ENCODE peak calls at places on chromosomes 1 and 21, in four cellular contexts. One of them, this sample, is unnamed.

GRCh38 chr1:110155878-110156522 is 5.7 kb downstream of the SLC6A17 start:
- DNase-seq in K562: peak; percentile 75
- DNase-seq in fibroblast of lung: peak; percentile 56
- DNase-seq in aorta: peak; percentile 87
- DNase-seq in this sample: no peak

GRCh38 chr1:31064685-31065309 is 720 bp downstream of the PUM1 start:
- DNase-seq in K562: peak; percentile 75
- DNase-seq in fibroblast of lung: peak; percentile 44
- DNase-seq in aorta: peak; percentile 60
- DNase-seq in this sample: no peak

GRCh38 chr1:89842547-89843278 is 21.9 kb downstream of the LRRC8D start:
- DNase-seq in K562: no peak
- DNase-seq in fibroblast of lung: peak; percentile 63
- DNase-seq in aorta: no peak
- DNase-seq in this sample: no peak

GRCh38 chr1:40385437-40386310 is 12.1 kb downstream of the SMAP2 start:
- DNase-seq in K562: no peak
- DNase-seq in fibroblast of lung: no peak
- DNase-seq in aorta: no peak
- DNase-seq in this sample: no peak

GRCh38 chr1:182366596-182366995 is 25.0 kb downstream of the GLUL start:
- DNase-seq in K562: no peak
- DNase-seq in fibroblast of lung: no peak
- DNase-seq in aorta: no peak
- DNase-seq in this sample: no peak

GRCh38 chr1:109776206-109776835 is 12.6 kb upstream of the EPS8L3 start:
- DNase-seq in K562: no peak
- DNase-seq in fibroblast of lung: no peak
- DNase-seq in aorta: peak; percentile 64
- DNase-seq in this sample: no peak

GRCh38 chr1:177526201-177526600 is 355.4 kb downstream of the BRINP2 start:
- DNase-seq in K562: no peak
- DNase-seq in fibroblast of lung: no peak
- DNase-seq in aorta: no peak
- DNase-seq in this sample: no peak

GRCh38 chr21:42097860-42098259 is 26.7 kb downstream of the UMODL1 start:
- DNase-seq in K562: no peak
- DNase-seq in fibroblast of lung: peak; percentile 97
- DNase-seq in aorta: no peak
- DNase-seq in this sample: peak; percentile 94

GRCh38 chr1:207920481-207921050 is 9.6 kb upstream of the CD34 start:
- DNase-seq in K562: no peak
- DNase-seq in fibroblast of lung: no peak
- DNase-seq in aorta: no peak
- DNase-seq in this sample: no peak

GRCh38 chr1:234262007-234262753 is 111.1 kb upstream of the COA6 start:
- DNase-seq in K562: no peak
- DNase-seq in fibroblast of lung: no peak
- DNase-seq in aorta: no peak
- DNase-seq in this sample: no peak

GRCh38 chr21:35201288-35201687 is 152.2 kb upstream of the RUNX1 start:
- DNase-seq in K562: no peak
- DNase-seq in fibroblast of lung: no peak
- DNase-seq in aorta: no peak
- DNase-seq in this sample: no peak

GRCh38 chr1:56329970-56330369 is 249.4 kb downstream of the PLPP3 start:
- DNase-seq in K562: no peak
- DNase-seq in fibroblast of lung: peak; percentile 54
- DNase-seq in aorta: no peak
- DNase-seq in this sample: no peak

GRCh38 chr1:61266738-61267137 is 184.4 kb downstream of the NFIA start:
- DNase-seq in K562: no peak
- DNase-seq in fibroblast of lung: no peak
- DNase-seq in aorta: no peak
- DNase-seq in this sample: no peak

GRCh38 chr1:155123801-155124200 is 3.9 kb upstream of the EFNA1 start:
- DNase-seq in K562: no peak
- DNase-seq in fibroblast of lung: no peak
- DNase-seq in aorta: no peak
- DNase-seq in this sample: no peak

GRCh38 chr21:37862536-37862935 is 53.7 kb downstream of the KCNJ6 start:
- DNase-seq in K562: no peak
- DNase-seq in fibroblast of lung: peak; percentile 54
- DNase-seq in aorta: no peak
- DNase-seq in this sample: no peak

GRCh38 chr1:6630027-6630426 is 5.4 kb downstream of the THAP3 start:
- DNase-seq in K562: no peak
- DNase-seq in fibroblast of lung: no peak
- DNase-seq in aorta: no peak
- DNase-seq in this sample: no peak

GRCh38 chr1:159821171-159821867 is 5.4 kb upstream of the SLAMF8 start:
- DNase-seq in K562: peak; percentile 61
- DNase-seq in fibroblast of lung: peak; percentile 74
- DNase-seq in aorta: no peak
- DNase-seq in this sample: no peak

GRCh38 chr1:198641966-198642656 is 3.3 kb downstream of the PTPRC start:
- DNase-seq in K562: no peak
- DNase-seq in fibroblast of lung: no peak
- DNase-seq in aorta: no peak
- DNase-seq in this sample: no peak

GRCh38 chr1:18409609-18410237 is 71.0 kb upstream of the KLHDC7A start:
- DNase-seq in K562: no peak
- DNase-seq in fibroblast of lung: no peak
- DNase-seq in aorta: no peak
- DNase-seq in this sample: no peak

GRCh38 chr1:215279682-215280081 is 197.1 kb downstream of the KCNK2 start:
- DNase-seq in K562: no peak
- DNase-seq in fibroblast of lung: no peak
- DNase-seq in aorta: no peak
- DNase-seq in this sample: no peak

GRCh38 chr1:12158362-12159092 is 8.3 kb upstream of the TNFRSF1B start:
- DNase-seq in K562: no peak
- DNase-seq in fibroblast of lung: no peak
- DNase-seq in aorta: no peak
- DNase-seq in this sample: no peak

GRCh38 chr1:48676376-48676775 is 100.3 kb downstream of the BEND5 start:
- DNase-seq in K562: no peak
- DNase-seq in fibroblast of lung: no peak
- DNase-seq in aorta: no peak
- DNase-seq in this sample: no peak

GRCh38 chr21:43853851-43854772 is 10.9 kb upstream of the AGPAT3 start:
- DNase-seq in K562: peak; percentile 44
- DNase-seq in fibroblast of lung: no peak
- DNase-seq in aorta: no peak
- DNase-seq in this sample: no peak

GRCh38 chr1:162235261-162235780 is 141.3 kb downstream of the SPATA46 start:
- DNase-seq in K562: no peak
- DNase-seq in fibroblast of lung: peak; percentile 45
- DNase-seq in aorta: no peak
- DNase-seq in this sample: peak; percentile 83

GRCh38 chr1:155083865-155084721 is 5.5 kb downstream of the EFNA3 start:
- DNase-seq in K562: no peak
- DNase-seq in fibroblast of lung: peak; percentile 48
- DNase-seq in aorta: peak; percentile 74
- DNase-seq in this sample: no peak

GRCh38 chr1:98692482-98692881 is 31.0 kb downstream of the SNX7 start:
- DNase-seq in K562: no peak
- DNase-seq in fibroblast of lung: no peak
- DNase-seq in aorta: no peak
- DNase-seq in this sample: no peak

GRCh38 chr1:23376890-23377811 is 7.5 kb upstream of the ZNF436 start:
- DNase-seq in K562: peak; percentile 60
- DNase-seq in fibroblast of lung: peak; percentile 75
- DNase-seq in aorta: no peak
- DNase-seq in this sample: no peak

GRCh38 chr21:41630249-41630648 is 122.3 kb upstream of the TMPRSS2 start:
- DNase-seq in K562: no peak
- DNase-seq in fibroblast of lung: peak; percentile 96
- DNase-seq in aorta: no peak
- DNase-seq in this sample: peak; percentile 94

GRCh38 chr1:156582388-156583022 is 3.0 kb downstream of the TTC24 start:
- DNase-seq in K562: no peak
- DNase-seq in fibroblast of lung: no peak
- DNase-seq in aorta: no peak
- DNase-seq in this sample: no peak

GRCh38 chr1:116666747-116667576 is 571 bp downstream of the IGSF3 start:
- DNase-seq in K562: peak; percentile 22
- DNase-seq in fibroblast of lung: no peak
- DNase-seq in aorta: no peak
- DNase-seq in this sample: no peak

GRCh38 chr1:96538001-96538649 is 183.5 kb upstream of the PTBP2 start:
- DNase-seq in K562: no peak
- DNase-seq in fibroblast of lung: peak; percentile 80
- DNase-seq in aorta: no peak
- DNase-seq in this sample: no peak

GRCh38 chr1:214615871-214616270 is 12.9 kb downstream of the CENPF start:
- DNase-seq in K562: no peak
- DNase-seq in fibroblast of lung: peak; percentile 70
- DNase-seq in aorta: no peak
- DNase-seq in this sample: no peak

GRCh38 chr1:192952646-192953045 is 106.5 kb downstream of the UCHL5 start:
- DNase-seq in K562: no peak
- DNase-seq in fibroblast of lung: peak; percentile 17
- DNase-seq in aorta: no peak
- DNase-seq in this sample: no peak

GRCh38 chr1:246947255-246947654 is 15.5 kb upstream of the AHCTF1 start:
- DNase-seq in K562: no peak
- DNase-seq in fibroblast of lung: peak; percentile 94
- DNase-seq in aorta: no peak
- DNase-seq in this sample: no peak

GRCh38 chr21:45172408-45172807 is 98.0 kb downstream of the ADARB1 start:
- DNase-seq in K562: no peak
- DNase-seq in fibroblast of lung: no peak
- DNase-seq in aorta: no peak
- DNase-seq in this sample: no peak

GRCh38 chr21:28952686-28953085 is 40.0 kb downstream of the LTN1 start:
- DNase-seq in K562: no peak
- DNase-seq in fibroblast of lung: no peak
- DNase-seq in aorta: no peak
- DNase-seq in this sample: no peak
- H3K36me3 ChIP-seq in K562: peaks cover 87% of the 10 kb centered on the region
- H3K36me3 ChIP-seq in fibroblast of lung: no peaks in the 10 kb centered on the region
- H3K36me3 ChIP-seq in aorta: peaks cover 4% of the 10 kb centered on the region
- H3K36me3 ChIP-seq in this sample: peaks cover 1% of the 10 kb centered on the region

DNA sequence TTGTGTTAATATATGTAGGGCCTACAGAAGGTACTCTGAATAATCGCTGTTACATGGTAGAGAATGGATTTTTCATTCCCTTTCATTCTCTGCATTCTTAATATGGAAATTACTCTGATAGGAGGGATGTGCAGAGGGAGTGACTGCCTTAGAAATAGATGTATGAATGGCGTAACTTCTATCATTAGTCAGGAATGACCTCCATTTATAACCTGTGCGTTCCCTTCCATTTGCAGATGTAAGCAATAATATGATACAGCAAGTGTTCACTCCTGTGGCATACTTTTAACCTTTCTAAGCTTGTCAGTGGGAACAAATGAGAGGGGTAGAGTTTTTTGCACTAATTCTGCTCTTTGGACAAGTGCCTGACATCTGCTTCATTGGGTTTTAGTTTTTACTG is 45.6 kb downstream of the MIA3 start:
- DNase-seq in K562: no peak
- DNase-seq in fibroblast of lung: no peak
- DNase-seq in aorta: no peak
- DNase-seq in this sample: no peak
- H3K36me3 ChIP-seq in K562: peaks cover 92% of the 10 kb centered on the region
- H3K36me3 ChIP-seq in fibroblast of lung: peaks cover 12% of the 10 kb centered on the region
- H3K36me3 ChIP-seq in aorta: peaks cover 7% of the 10 kb centered on the region
- H3K36me3 ChIP-seq in this sample: no peaks in the 10 kb centered on the region

GRCh38 chr1:153684892-153685291 is 6.4 kb downstream of the NPR1 start:
- DNase-seq in K562: no peak
- DNase-seq in fibroblast of lung: no peak
- DNase-seq in aorta: no peak
- DNase-seq in this sample: no peak
- H3K36me3 ChIP-seq in K562: no peaks in the 10 kb centered on the region
- H3K36me3 ChIP-seq in fibroblast of lung: no peaks in the 10 kb centered on the region
- H3K36me3 ChIP-seq in aorta: peaks cover 4% of the 10 kb centered on the region
- H3K36me3 ChIP-seq in this sample: no peaks in the 10 kb centered on the region

GRCh38 chr1:201816309-201816849 is 12.6 kb upstream of the IPO9 start:
- DNase-seq in K562: no peak
- DNase-seq in fibroblast of lung: no peak
- DNase-seq in aorta: no peak
- DNase-seq in this sample: no peak
- H3K36me3 ChIP-seq in K562: peaks cover 24% of the 10 kb centered on the region
- H3K36me3 ChIP-seq in fibroblast of lung: peaks cover 34% of the 10 kb centered on the region
- H3K36me3 ChIP-seq in aorta: peaks cover 30% of the 10 kb centered on the region
- H3K36me3 ChIP-seq in this sample: peaks cover 1% of the 10 kb centered on the region

GRCh38 chr1:3607703-3608065 is 3.6 kb downstream of the MEGF6 start:
- DNase-seq in K562: no peak
- DNase-seq in fibroblast of lung: no peak
- DNase-seq in aorta: no peak
- DNase-seq in this sample: no peak
- H3K36me3 ChIP-seq in K562: no peaks in the 10 kb centered on the region
- H3K36me3 ChIP-seq in fibroblast of lung: no peaks in the 10 kb centered on the region
- H3K36me3 ChIP-seq in aorta: no peaks in the 10 kb centered on the region
- H3K36me3 ChIP-seq in this sample: no peaks in the 10 kb centered on the region

GRCh38 chr1:230195199-230195598 is 128.2 kb downstream of the GALNT2 start:
- DNase-seq in K562: no peak
- DNase-seq in fibroblast of lung: no peak
- DNase-seq in aorta: no peak
- DNase-seq in this sample: no peak
- H3K36me3 ChIP-seq in K562: peaks cover 21% of the 10 kb centered on the region
- H3K36me3 ChIP-seq in fibroblast of lung: no peaks in the 10 kb centered on the region
- H3K36me3 ChIP-seq in aorta: no peaks in the 10 kb centered on the region
- H3K36me3 ChIP-seq in this sample: no peaks in the 10 kb centered on the region

GRCh38 chr1:21724098-21724497 is 54.9 kb upstream of the RAP1GAP start:
- DNase-seq in K562: no peak
- DNase-seq in fibroblast of lung: no peak
- DNase-seq in aorta: no peak
- DNase-seq in this sample: no peak

GRCh38 chr1:21724570-21724969 is 55.4 kb upstream of the RAP1GAP start:
- DNase-seq in K562: no peak
- DNase-seq in fibroblast of lung: no peak
- DNase-seq in aorta: no peak
- DNase-seq in this sample: no peak

GRCh38 chr1:21721271-21721985 is 52.3 kb upstream of the RAP1GAP start:
- DNase-seq in K562: no peak
- DNase-seq in fibroblast of lung: no peak
- DNase-seq in aorta: no peak
- DNase-seq in this sample: no peak

GRCh38 chr1:21725738-21726392 is 56.7 kb upstream of the RAP1GAP start:
- DNase-seq in K562: no peak
- DNase-seq in fibroblast of lung: no peak
- DNase-seq in aorta: no peak
- DNase-seq in this sample: no peak
- H3K36me3 ChIP-seq in K562: peaks cover 95% of the 10 kb centered on the region
- H3K36me3 ChIP-seq in fibroblast of lung: peaks cover 7% of the 10 kb centered on the region
- H3K36me3 ChIP-seq in aorta: peaks cover 3% of the 10 kb centered on the region
- H3K36me3 ChIP-seq in this sample: no peaks in the 10 kb centered on the region

DNA sequence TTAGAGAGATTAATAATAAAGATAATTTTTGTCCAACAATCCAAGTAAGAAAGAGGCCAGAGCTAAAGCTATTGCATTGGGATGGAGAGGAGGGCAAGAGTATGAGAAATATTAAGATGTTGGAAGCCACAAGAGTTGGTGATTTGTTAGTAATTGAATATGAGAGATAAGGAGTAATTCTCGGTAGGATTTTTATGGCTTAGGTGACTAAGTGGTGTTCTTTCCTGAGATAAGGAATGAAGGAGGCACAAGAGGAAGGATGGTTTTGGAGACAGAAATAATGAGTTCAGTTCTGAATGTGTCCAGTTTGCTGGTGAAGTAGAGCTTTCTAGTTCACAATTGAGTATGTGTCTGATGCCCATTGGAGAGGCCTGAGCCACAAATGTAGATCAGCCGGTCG is 9.4 kb downstream of the TRMT13 start:
- DNase-seq in K562: no peak
- DNase-seq in fibroblast of lung: no peak
- DNase-seq in aorta: no peak
- DNase-seq in this sample: no peak
- H3K36me3 ChIP-seq in K562: peaks cover 96% of the 10 kb centered on the region
- H3K36me3 ChIP-seq in fibroblast of lung: peaks cover 4% of the 10 kb centered on the region
- H3K36me3 ChIP-seq in aorta: peaks cover 7% of the 10 kb centered on the region
- H3K36me3 ChIP-seq in this sample: peaks cover 1% of the 10 kb centered on the region

This sample was measured in kidney epithelial cell.